ENCODE peak calls at places on chromosome 2, in four cellular contexts. F, R, Y and Z are unnamed samples.

GRCh38 chr2:117972466-117973123 is 41.3 kb downstream of the CCDC93 start:
- DNase-seq in R (no peak), Y (no peak), F (no peak), Z (peak)

GRCh38 chr2:225337183-225337582 is 62.3 kb upstream of the NYAP2 start:
- DNase-seq in F (no peak), R (peak), Y (no peak), Z (peak)

GRCh38 chr2:46655551-46656436 is 176.4 kb downstream of the TMEM247 start:
- DNase-seq in Y (no peak), F (no peak), R (peak), Z (peak)

GRCh38 chr2:136750065-136750464 is 15.3 kb upstream of the THSD7B start:
- DNase-seq in R (no peak), Y (no peak), F (no peak), Z (no peak)

GRCh38 chr2:112260295-112260625 is 5.4 kb upstream of the ZC3H8 start:
- DNase-seq in F (no peak), R (no peak), Y (no peak), Z (no peak)

GRCh38 chr2:118942012-118942411 is at the start of gene MARCO:
- DNase-seq in Y (no peak), R (no peak), F (no peak), Z (no peak)

GRCh38 chr2:68653538-68653982 is 10.2 kb downstream of the PROKR1 start:
- DNase-seq in Y (peak), R (peak), F (no peak), Z (peak)

GRCh38 chr2:1750935-1751767 is 6.8 kb upstream of the PXDN start:
- DNase-seq in F (no peak), Y (peak), R (peak), Z (peak)

GRCh38 chr2:164711246-164712138 is 90.2 kb upstream of the GRB14 start:
- DNase-seq in F (no peak), R (no peak), Y (no peak), Z (no peak)

GRCh38 chr2:75098856-75099255 is 100.5 kb downstream of the TACR1 start:
- DNase-seq in R (peak), Y (no peak), F (no peak), Z (peak)

GRCh38 chr2:110852541-110853263 is 120.3 kb downstream of the ACOXL start:
- DNase-seq in F (no peak), Y (no peak), R (no peak), Z (no peak)

GRCh38 chr2:212021947-212022346 is 516.7 kb downstream of the ERBB4 start:
- DNase-seq in R (peak), Y (no peak), F (no peak), Z (peak)

GRCh38 chr2:211473116-211473515 is 916.7 kb downstream of the CPS1 start:
- DNase-seq in Y (no peak), R (no peak), F (no peak), Z (no peak)

GRCh38 chr2:199315299-199316179 is 142.2 kb downstream of the SATB2 start:
- DNase-seq in F (no peak), R (peak), Y (no peak), Z (peak)

GRCh38 chr2:241541564-241542277 is 16.8 kb upstream of the BOK start:
- DNase-seq in R (no peak), Y (no peak), F (peak), Z (no peak)

GRCh38 chr2:30736461-30737325 is 70.6 kb downstream of the CAPN13 start:
- DNase-seq in Y (no peak), F (no peak), R (no peak), Z (peak)

GRCh38 chr2:208570851-208571763 is 164.5 kb downstream of the PTH2R start:
- DNase-seq in R (no peak), F (no peak), Y (no peak), Z (no peak)
- TF ChIP-seq CTCF in R (no peak), F (no peak), Y (no peak), Z (no peak)

DNA sequence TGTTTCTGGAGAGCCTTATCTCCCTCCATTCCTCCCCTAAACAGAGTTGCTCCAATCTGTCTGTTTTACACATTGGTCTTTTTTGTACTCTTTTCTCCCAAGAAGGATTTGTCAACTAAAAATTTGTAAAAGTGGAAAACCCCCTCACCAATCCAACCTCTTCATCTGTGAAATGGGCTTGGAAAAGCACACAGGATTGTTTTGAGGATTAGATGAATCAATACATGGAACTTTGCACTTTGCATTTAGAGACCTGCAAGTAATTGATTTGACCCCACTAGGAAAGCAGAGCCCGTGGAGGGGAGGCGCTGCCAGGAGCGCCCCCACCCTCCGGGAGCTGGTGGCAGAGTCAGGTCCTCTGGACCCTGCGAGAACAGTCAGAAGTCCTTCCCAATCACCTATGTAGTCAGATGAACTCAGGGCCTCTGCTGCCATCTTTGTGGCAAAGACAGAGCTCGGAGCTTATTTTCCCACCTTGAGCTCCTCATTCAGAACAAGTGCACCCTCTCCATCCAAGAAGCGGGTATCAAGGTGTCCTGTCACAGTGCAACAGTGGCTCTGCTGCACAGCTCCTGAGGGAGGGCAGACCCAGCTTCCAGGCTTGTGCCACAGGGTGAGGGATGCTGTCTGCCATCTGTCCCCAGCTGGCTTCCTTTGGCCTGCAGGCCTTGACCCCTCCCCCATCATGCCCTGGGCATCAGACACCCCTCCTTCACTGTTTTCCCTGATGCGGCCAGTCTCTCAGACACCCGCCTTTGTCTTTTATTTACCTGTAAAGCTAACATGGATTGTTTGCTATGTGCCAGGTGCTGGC is 1.7 kb upstream of the TMEM185B start:
- DNase-seq in Y (peak), R (no peak), F (peak), Z (no peak)
- H3K4me3 ChIP-seq in Y (no peak), R (no peak), F (no peak), Z (no peak)

GRCh38 chr2:129761569-129762021 is 217.9 kb upstream of the RAB6C start:
- DNase-seq in R (no peak), F (no peak), Y (no peak), Z (no peak)

GRCh38 chr2:129763190-129763846 is 216.1 kb upstream of the RAB6C start:
- DNase-seq in R (no peak), Y (no peak), F (no peak), Z (no peak)

GRCh38 chr2:129760669-129761068 is 218.8 kb upstream of the RAB6C start:
- DNase-seq in Y (no peak), R (no peak), F (no peak), Z (no peak)

GRCh38 chr2:129764376-129765325 is 214.8 kb upstream of the RAB6C start:
- DNase-seq in F (no peak), R (no peak), Y (no peak), Z (no peak)

DNA sequence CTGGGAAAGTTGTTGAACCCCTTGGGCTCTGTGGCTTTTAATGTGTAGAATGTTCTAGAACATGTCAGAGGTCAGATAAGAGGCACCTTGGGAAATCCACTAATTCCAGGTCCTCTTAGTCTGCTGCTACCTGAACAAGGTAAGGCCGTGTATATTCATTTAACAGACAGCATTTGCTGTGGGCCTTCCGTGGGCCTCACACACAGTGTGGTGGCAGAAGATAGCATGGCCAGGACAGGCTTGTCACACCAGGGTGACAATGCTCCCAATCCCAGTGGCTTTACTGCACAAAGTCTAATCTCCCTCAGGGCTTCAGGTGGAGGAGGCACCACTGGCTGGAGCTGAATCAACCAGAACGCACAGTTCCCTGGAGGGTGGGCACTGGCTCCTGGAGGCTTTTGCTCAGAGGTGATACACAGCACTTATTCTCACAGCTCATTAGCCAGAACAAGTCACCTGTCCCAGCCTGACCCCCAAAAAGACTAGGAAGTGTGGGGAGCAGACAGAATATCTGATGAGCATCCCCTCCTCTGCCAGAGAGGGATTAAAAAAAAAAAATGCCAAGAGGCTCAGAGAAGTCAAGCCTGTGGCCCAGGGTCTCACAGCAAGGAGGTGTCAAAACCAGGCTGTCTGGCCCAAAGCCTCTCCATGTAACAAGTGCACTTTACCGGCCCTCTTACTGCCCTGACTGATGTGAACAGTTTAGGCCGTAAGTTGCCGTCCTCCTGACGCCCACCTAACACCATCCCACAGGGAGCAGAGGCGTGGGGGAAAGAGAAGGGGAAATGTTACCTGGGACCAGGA is 216.9 kb upstream of the RAB6C start:
- DNase-seq in Y (no peak), F (no peak), R (no peak), Z (no peak)
- TF ChIP-seq CTCF in Y (no peak), F (no peak), R (no peak), Z (no peak)

GRCh38 chr2:215422676-215423075 is 13.2 kb downstream of the FN1 start:
- DNase-seq in R (peak), Y (no peak), F (no peak), Z (no peak)
- H3K4me3 ChIP-seq in R (no peak), Y (no peak), F (no peak), Z (no peak)

GRCh38 chr2:232488097-232488711 is 570 bp upstream of the ECEL1 start:
- DNase-seq in F (no peak), Y (no peak), R (no peak), Z (no peak)

GRCh38 chr2:232489516-232490220 is 2.0 kb upstream of the ECEL1 start:
- DNase-seq in Y (no peak), R (no peak), F (peak), Z (no peak)

GRCh38 chr2:232487385-232488096 is at the start of gene ECEL1:
- DNase-seq in Y (no peak), R (no peak), F (no peak), Z (no peak)

GRCh38 chr2:232490221-232491138 is 2.8 kb upstream of the ECEL1 start:
- DNase-seq in F (peak), R (no peak), Y (no peak), Z (no peak)

DNA sequence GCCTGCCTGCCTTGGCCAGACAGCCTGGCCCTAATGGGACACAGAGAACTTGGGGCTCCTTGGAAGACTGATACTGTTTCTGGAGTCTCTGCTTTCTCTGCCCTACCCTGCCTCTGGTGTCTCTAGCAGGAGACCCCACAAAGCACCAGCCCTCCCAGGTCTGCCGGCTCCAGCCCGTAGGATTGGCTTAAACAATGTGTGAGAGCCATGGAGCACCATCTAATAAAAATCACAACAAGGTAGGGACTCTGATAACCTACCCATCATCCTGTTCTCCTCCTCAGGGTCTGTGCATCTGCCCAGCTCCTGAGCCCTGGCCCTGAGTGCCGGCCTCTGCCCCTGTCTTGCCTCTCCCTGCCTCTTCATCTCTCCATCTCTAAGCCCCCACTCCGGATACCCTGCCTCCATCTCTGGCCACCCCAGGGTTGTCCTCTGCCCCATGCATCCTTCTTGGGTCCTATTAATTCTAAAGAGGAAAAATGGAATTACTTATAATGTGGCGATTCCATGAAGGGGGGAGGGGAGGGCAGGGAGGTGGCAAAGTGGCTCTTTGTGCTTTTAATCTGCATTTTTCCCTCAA is 1.2 kb upstream of the ECEL1 start:
- DNase-seq in Y (no peak), F (peak), R (no peak), Z (no peak)
- TF ChIP-seq CTCF in Y (no peak), F (no peak), R (no peak), Z (no peak)